ENCODE peak calls at places on chromosomes 1 and 21, in four cellular contexts. R is Caco-2, F is fibroblast of lung, C is right atrium auricular region. Q is an unnamed sample. For H3K9me3, the result is how much of the 10 kb centered on the place peaks cover.

GRCh38 chr1:64107041-64107440 is 96.4 kb upstream of the UBE2U start:
- DNase-seq in R (no peak), F (no peak), C (no peak), Q (no peak)

GRCh38 chr1:92882817-92883216 is 51.0 kb downstream of the RPL5 start:
- DNase-seq in R (no peak), F (no peak), C (no peak), Q (no peak)

GRCh38 chr1:227213426-227213825 is 104.9 kb downstream of the CDC42BPA start:
- DNase-seq in R (no peak), F (no peak), C (no peak), Q (no peak)

GRCh38 chr1:206706298-206706791 is 21.6 kb downstream of the MAPKAPK2 start:
- DNase-seq in R (no peak), F (peak), C (peak), Q (peak)

GRCh38 chr1:25991937-25992688 is 5.8 kb downstream of the PAFAH2 start:
- DNase-seq in R (no peak), F (no peak), C (no peak), Q (no peak)

GRCh38 chr1:1614204-1614953 is 921 bp upstream of the MIB2 start:
- DNase-seq in R (no peak), F (peak), C (peak), Q (no peak)

GRCh38 chr1:20682571-20683236 is 21.5 kb upstream of the DDOST start:
- DNase-seq in R (no peak), F (no peak), C (no peak), Q (no peak)

GRCh38 chr1:227766015-227766634 is 30.9 kb downstream of the SNAP47 start:
- DNase-seq in R (no peak), F (no peak), C (no peak), Q (no peak)

GRCh38 chr1:236251587-236251986 is 30.2 kb downstream of the ERO1B start:
- DNase-seq in R (no peak), F (no peak), C (no peak), Q (no peak)

GRCh38 chr1:94061513-94062443 is 59.2 kb downstream of the ABCA4 start:
- DNase-seq in R (peak), F (peak), C (peak), Q (peak)

DNA sequence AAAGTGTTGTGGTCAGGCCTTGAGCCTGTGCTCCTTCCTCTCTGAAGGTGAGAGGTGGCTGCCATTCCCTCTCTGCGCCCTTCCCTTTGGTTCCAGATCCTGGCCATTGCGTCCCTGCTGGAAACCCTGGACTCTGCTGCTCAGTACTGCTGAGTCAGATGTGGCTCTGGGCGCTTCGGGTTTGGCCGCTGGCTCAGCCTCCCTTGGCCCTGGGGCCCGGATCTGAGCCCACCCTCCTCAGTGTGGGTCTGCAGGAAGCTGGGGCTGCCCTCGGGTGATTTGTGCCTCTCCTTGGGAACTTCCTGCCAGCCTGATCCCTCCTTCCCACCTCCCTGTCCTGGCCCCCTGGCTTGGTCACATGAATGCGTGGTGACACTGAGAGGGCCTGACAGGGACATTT is 32.2 kb downstream of the QSOX1 start:
- DNase-seq in R (no peak), F (no peak), C (no peak), Q (no peak)
- H3K9me3 ChIP-seq in R (under half), F (under half), C (under half), Q (under half)

GRCh38 chr21:9759972-9760371 is 761.4 kb upstream of the TPTE start:
- DNase-seq in R (no peak), F (no peak), C (no peak), Q (no peak)

GRCh38 chr21:9767592-9768375 is 753.6 kb upstream of the TPTE start:
- DNase-seq in R (no peak), F (no peak), C (no peak), Q (no peak)

GRCh38 chr21:9760398-9761074 is 760.8 kb upstream of the TPTE start:
- DNase-seq in R (no peak), F (no peak), C (no peak), Q (no peak)

GRCh38 chr21:9763306-9763705 is 758.1 kb upstream of the TPTE start:
- DNase-seq in R (no peak), F (no peak), C (no peak), Q (no peak)

DNA sequence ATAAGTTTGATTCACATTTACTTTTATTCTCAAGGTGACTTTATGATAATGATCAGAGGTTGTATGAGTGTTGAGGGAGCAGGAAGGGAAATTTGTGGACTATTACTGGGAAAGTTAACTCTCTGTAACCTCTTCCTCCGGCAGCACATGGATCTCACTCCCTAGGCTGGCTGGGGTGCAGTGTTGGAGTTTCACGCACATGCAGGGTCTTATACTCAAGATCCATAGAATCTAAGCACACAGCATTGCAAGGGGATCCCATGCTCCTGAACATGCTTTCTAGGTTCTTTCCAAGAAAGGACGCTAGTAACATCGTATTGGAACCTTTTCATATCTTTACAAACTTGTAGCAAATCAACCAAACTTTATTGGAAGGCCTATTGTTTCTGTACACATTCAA is 757.6 kb upstream of the TPTE start:
- DNase-seq in R (no peak), F (no peak), C (no peak), Q (no peak)
- H3K9me3 ChIP-seq in R (under half), F (under half), C (under half), Q (under half)

DNA sequence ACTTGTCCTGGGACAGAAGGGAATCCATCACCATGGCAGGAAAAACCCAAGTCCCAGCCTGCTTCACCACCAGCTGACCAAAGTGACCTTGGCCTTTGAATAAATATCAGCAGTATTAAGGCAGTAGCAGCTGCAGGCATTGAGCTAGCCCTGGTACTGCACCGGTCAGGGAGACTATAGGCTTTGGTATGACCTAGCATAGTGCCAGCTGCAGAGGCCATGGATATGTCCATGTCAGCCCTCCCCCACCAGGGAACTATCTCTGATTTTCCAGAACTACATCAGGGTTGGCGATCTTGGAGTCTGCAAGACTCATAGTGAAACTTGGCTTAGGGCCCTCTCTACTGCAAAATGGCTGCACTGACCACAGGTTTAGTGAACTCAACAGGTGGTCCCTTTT is 49.2 kb upstream of the FAM20B start:
- DNase-seq in R (no peak), F (no peak), C (no peak), Q (no peak)
- H3K9me3 ChIP-seq in R (under half), F (under half), C (under half), Q (under half)

GRCh38 chr1:79283451-79283850 is 276.9 kb upstream of the ADGRL4 start:
- DNase-seq in R (no peak), F (no peak), C (no peak), Q (no peak)

GRCh38 chr1:79290927-79291474 is 284.5 kb upstream of the ADGRL4 start:
- DNase-seq in R (no peak), F (no peak), C (no peak), Q (no peak)

GRCh38 chr1:79281442-79281841 is 274.9 kb upstream of the ADGRL4 start:
- DNase-seq in R (no peak), F (no peak), C (no peak), Q (no peak)

DNA sequence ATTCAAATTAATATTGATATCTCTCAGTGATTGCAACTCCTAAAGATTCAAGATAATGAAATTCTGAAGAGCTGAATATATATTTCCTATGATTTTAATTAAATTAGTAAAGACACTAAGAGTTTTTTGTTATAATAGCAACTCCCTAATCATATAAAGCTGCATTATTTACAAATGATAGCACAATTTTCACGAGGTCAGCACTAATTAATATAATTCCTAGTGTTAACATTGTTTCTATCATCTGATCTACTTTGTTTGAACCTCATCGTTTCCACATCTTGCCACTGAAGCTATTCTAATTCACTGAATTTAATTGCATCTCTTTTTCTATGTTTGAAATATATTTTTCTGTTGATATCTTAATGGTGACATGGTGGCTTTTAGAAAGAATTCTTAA is 279.1 kb upstream of the ADGRL4 start:
- DNase-seq in R (no peak), F (no peak), C (no peak), Q (no peak)
- H3K9me3 ChIP-seq in R (under half), F (under half), C (under half), Q (under half)

GRCh38 chr1:248055261-248055660 is 8.6 kb downstream of the OR2L3 start:
- DNase-seq in R (no peak), F (no peak), C (no peak), Q (no peak)
- H3K9me3 ChIP-seq in R (under half), F (under half), C (under half), Q (under half)

DNA sequence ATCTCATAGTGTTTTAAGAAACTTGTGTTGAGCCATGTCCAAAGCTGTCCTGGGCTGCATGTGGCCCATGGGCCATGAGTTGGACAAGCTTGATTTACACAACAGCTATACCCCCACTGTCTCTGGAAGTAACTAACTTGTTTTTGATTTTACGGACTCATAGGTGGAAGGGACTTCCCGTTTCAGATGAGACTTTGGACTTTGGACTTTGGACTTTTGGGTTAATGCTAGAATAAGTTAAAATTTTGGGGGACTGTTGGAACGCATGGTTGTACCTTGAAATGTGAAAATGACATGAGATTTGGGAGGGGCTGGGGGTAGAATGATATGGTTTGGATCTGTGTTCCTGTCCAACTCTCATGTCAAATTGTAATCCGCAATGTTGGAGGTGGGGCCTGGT is 52.6 kb upstream of the ZSWIM5 start:
- DNase-seq in R (no peak), F (no peak), C (no peak), Q (no peak)
- H3K9me3 ChIP-seq in R (under half), F (under half), C (under half), Q (under half)

Q was measured in SJSA1.